ENCODE peak calls at places on chromosomes 11 and 22, in five cellular contexts. N is IMR-90, Y is fibroblast of lung, S is neuronal stem cell, K is endothelial cell of umbilical vein. E is an unnamed sample.
A peak's percentile ranks its signal among the peaks of the same experiment; 100 is the strongest.

GRCh38 chr22:26671317-26672059 is 14.1 kb downstream of the MIAT start:
- DNase-seq in N (no peak), Y (no peak), S (no peak), K (no peak), E (peak; percentile 77)

GRCh38 chr11:47431356-47432083 is 5.3 kb upstream of the PSMC3 start:
- DNase-seq in N (no peak), Y (no peak), S (no peak), K (no peak), E (no peak)

GRCh38 chr11:95108159-95108611 is 18.5 kb downstream of the ENDOD1 start:
- DNase-seq in N (peak; percentile 34), Y (peak; percentile 87), S (no peak), K (peak; percentile 90), E (no peak)

GRCh38 chr22:28864878-28865596 is 18.3 kb upstream of the ZNRF3 start:
- DNase-seq in N (no peak), Y (no peak), S (no peak), K (no peak), E (no peak)

GRCh38 chr11:44760917-44761545 is 34.3 kb downstream of the TSPAN18 start:
- DNase-seq in N (peak; percentile 96), Y (peak; percentile 94), S (peak; percentile 69), K (peak; percentile 92), E (peak; percentile 53)

GRCh38 chr22:20867179-20868099 is 8.6 kb downstream of the SNAP29 start:
- DNase-seq in N (peak; percentile 46), Y (no peak), S (peak; percentile 27), K (peak; percentile 49), E (no peak)

GRCh38 chr22:20085651-20086050 is 5.6 kb downstream of the DGCR8 start:
- DNase-seq in N (no peak), Y (no peak), S (no peak), K (no peak), E (no peak)

GRCh38 chr22:39117585-39118191 is 20.6 kb downstream of the APOBEC3H start:
- DNase-seq in N (peak; percentile 49), Y (peak; percentile 38), S (no peak), K (peak; percentile 57), E (peak; percentile 82)

GRCh38 chr22:23158516-23159286 is 13.4 kb downstream of the RAB36 start:
- DNase-seq in N (no peak), Y (no peak), S (no peak), K (no peak), E (no peak)

GRCh38 chr11:2578006-2578933 is 121.5 kb downstream of the KCNQ1OT1 start:
- DNase-seq in N (no peak), Y (no peak), S (no peak), K (no peak), E (no peak)

GRCh38 chr11:64834723-64835615 is 9.5 kb downstream of the CDC42BPG start:
- DNase-seq in N (no peak), Y (peak; percentile 65), S (no peak), K (no peak), E (no peak)

GRCh38 chr11:77400306-77400705 is 73.6 kb downstream of the PAK1 start:
- DNase-seq in N (no peak), Y (no peak), S (no peak), K (no peak), E (no peak)

GRCh38 chr22:47335460-47335859 is 573.0 kb downstream of the TBC1D22A start:
- DNase-seq in N (no peak), Y (no peak), S (no peak), K (no peak), E (no peak)

GRCh38 chr22:46129390-46130041 is 20.8 kb upstream of the PPARA start:
- DNase-seq in N (no peak), Y (no peak), S (no peak), K (no peak), E (peak; percentile 90)

GRCh38 chr11:46948378-46949131 is 12.0 kb downstream of the CSTPP1 start:
- DNase-seq in N (peak; percentile 91), Y (peak; percentile 93), S (no peak), K (peak; percentile 11), E (no peak)

GRCh38 chr11:34284836-34285235 is 73.0 kb downstream of the ABTB2 start:
- DNase-seq in N (no peak), Y (no peak), S (no peak), K (no peak), E (no peak)

GRCh38 chr11:64870176-64870892 is 8.1 kb downstream of the EHD1 start:
- DNase-seq in N (peak; percentile 78), Y (peak; percentile 81), S (no peak), K (peak; percentile 83), E (no peak)

GRCh38 chr11:71372693-71373657 is 75.2 kb downstream of the DHCR7 start:
- DNase-seq in N (peak; percentile 50), Y (peak; percentile 19), S (no peak), K (no peak), E (peak; percentile 50)

GRCh38 chr11:106418786-106419185 is 341.3 kb downstream of the AASDHPPT start:
- DNase-seq in N (no peak), Y (peak; percentile 8), S (no peak), K (no peak), E (no peak)

GRCh38 chr22:29882716-29883044 is 294 bp upstream of the MTMR3 start:
- DNase-seq in N (no peak), Y (no peak), S (no peak), K (no peak), E (no peak)

GRCh38 chr11:100356035-100356434 is 331.1 kb upstream of the ARHGAP42 start:
- DNase-seq in N (no peak), Y (no peak), S (no peak), K (no peak), E (no peak)

GRCh38 chr22:20551805-20552449 is 44.5 kb downstream of the MED15 start:
- DNase-seq in N (no peak), Y (no peak), S (no peak), K (peak; percentile 48), E (peak; percentile 72)

GRCh38 chr11:46333129-46333947 is 13.9 kb upstream of the DGKZ start:
- DNase-seq in N (no peak), Y (no peak), S (no peak), K (no peak), E (no peak)

GRCh38 chr22:49307870-49308269 is 519.8 kb downstream of the BRD1 start:
- DNase-seq in N (no peak), Y (no peak), S (no peak), K (no peak), E (no peak)

GRCh38 chr11:73228268-73229134 is 10.4 kb downstream of the P2RY2 start:
- DNase-seq in N (no peak), Y (no peak), S (no peak), K (no peak), E (no peak)

GRCh38 chr11:133966924-133967598 is 10.3 kb upstream of the IGSF9B start:
- DNase-seq in N (no peak), Y (no peak), S (no peak), K (no peak), E (peak; percentile 86)

GRCh38 chr11:82577246-82577645 is 156.4 kb downstream of the FAM181B start:
- DNase-seq in N (no peak), Y (no peak), S (no peak), K (no peak), E (no peak)

GRCh38 chr11:31646206-31646605 is 136.6 kb downstream of the ELP4 start:
- DNase-seq in N (no peak), Y (peak; percentile 63), S (no peak), K (no peak), E (no peak)

GRCh38 chr11:6387811-6388599 is 2.3 kb upstream of the SMPD1 start:
- DNase-seq in N (peak; percentile 51), Y (peak; percentile 47), S (no peak), K (peak; percentile 65), E (no peak)

GRCh38 chr22:48720662-48721393 is 1106.8 kb downstream of the BRD1 start:
- DNase-seq in N (no peak), Y (no peak), S (no peak), K (no peak), E (no peak)

GRCh38 chr11:117095301-117096139 is 2.7 kb downstream of the SIK3 start:
- DNase-seq in N (peak; percentile 52), Y (peak; percentile 30), S (no peak), K (no peak), E (no peak)

GRCh38 chr11:44133335-44133946 is 38.0 kb downstream of the EXT2 start:
- DNase-seq in N (peak; percentile 59), Y (peak; percentile 33), S (peak; percentile 37), K (peak; percentile 64), E (peak; percentile 65)

GRCh38 chr11:3119141-3119821 is 45.8 kb downstream of the OSBPL5 start:
- DNase-seq in N (no peak), Y (no peak), S (no peak), K (no peak), E (no peak)

GRCh38 chr11:77191823-77192495 is 63.9 kb downstream of the MYO7A start:
- DNase-seq in N (peak; percentile 20), Y (peak; percentile 31), S (peak; percentile 64), K (no peak), E (peak; percentile 93)

DNA sequence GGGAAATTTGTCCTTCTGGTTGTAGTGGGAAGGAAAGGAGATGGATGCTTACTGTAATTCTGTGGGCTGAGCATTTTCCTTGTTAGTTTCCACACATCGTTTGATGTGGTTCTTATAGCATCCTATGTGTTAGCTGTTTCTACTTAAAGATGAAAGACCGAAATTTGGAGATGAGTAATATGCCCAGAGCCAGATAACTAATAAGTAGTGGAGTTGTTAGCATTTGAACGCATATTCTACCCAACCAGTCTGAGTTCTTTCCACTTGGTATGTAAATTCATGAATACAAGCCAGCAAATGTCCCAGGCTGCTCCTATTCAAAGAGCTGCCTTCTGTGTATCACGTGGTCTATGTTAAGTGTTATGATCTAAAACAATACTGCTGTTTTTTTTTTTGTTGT is 14.6 kb downstream of the SPECC1L start:
- DNase-seq in N (peak; percentile 28), Y (peak; percentile 42), S (no peak), K (no peak), E (peak; percentile 17)
- H3K4me2 ChIP-seq in N (peak overlapping the region; percentile 72), Y (peak overlapping the region; percentile 81), S (no peak overlapping the region), K (no peak overlapping the region), E (no peak overlapping the region)

GRCh38 chr11:1127664-1128162 is 30.0 kb upstream of the MUC5AC start:
- DNase-seq in N (no peak), Y (no peak), S (no peak), K (no peak), E (no peak)
- H3K9ac ChIP-seq in N (no peak overlapping the region), Y (no peak overlapping the region), S (no peak overlapping the region), K (no peak overlapping the region), E (no peak overlapping the region)

DNA sequence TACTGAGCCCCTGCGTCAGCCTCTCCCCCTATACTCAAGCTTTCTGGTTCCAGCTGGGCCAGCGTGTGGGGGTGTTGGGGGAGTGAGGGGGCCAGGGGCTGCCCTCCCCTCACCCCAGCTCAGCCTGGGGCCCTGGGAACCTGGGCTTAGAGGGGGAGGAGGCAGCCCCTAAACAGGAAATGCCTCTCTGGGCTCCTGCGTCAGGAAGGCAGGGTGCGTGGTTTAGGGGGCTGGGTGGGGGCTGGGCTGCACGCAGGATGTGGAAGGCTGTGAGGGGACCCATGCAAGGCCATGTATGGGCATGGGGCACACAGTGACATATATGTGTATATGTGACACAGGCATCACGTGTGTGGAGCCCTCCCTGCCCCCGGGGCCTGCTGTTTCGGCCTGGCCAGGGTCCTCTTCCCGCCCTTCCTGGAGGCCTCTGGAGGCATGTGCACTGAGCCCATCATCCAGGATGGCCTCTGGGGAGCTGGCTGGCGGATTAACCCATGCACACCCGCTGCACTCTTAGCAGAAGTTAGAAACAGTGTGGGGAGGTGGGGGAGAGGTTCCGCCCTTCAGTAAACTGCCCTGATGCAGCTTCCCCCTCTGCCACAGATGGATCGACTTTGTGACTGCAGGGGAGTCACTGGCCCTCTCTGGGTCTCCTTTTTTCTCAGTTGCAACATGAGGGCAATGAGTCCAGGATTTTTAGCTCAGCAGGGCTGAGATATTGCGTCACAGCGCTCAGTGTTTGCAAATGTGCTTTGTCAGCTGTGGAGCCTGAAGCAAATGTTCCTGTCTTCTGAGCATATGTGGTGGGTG is 1.1 kb upstream of the CD248 start:
- DNase-seq in N (peak; percentile 94), Y (peak; percentile 48), S (no peak), K (no peak), E (peak; percentile 93)
- H3K4me2 ChIP-seq in N (peak overlapping the region; percentile 77), Y (peak overlapping the region; percentile 17), S (no peak overlapping the region), K (no peak overlapping the region), E (peak overlapping the region; percentile 70)

GRCh38 chr11:78787696-78788095 is 213.0 kb upstream of the NARS2 start:
- DNase-seq in N (no peak), Y (no peak), S (no peak), K (no peak), E (no peak)
- H3K9ac ChIP-seq in N (no peak overlapping the region), Y (no peak overlapping the region), S (no peak overlapping the region), K (no peak overlapping the region), E (no peak overlapping the region)